ENCODE peak calls at places on chromosomes 11 and 22, in nine cellular contexts. S, B, V, Q, P, M, J, G and I are unnamed samples.

GRCh38 chr11:129375731-129376657 is at the start of gene BARX2:
- DNase-seq in J (no peak), M (peak), B (peak), G (no peak), V (no peak), S (no peak), Q (peak), P (no peak), I (peak)

GRCh38 chr11:46069595-46069994 is 51.7 kb downstream of the PHF21A start:
- DNase-seq in J (no peak), V (no peak), P (no peak), S (no peak), G (no peak), M (no peak), B (no peak), Q (no peak), I (no peak)

GRCh38 chr11:110126936-110127335 is 33.7 kb downstream of the ZC3H12C start:
- DNase-seq in G (no peak), M (no peak), V (no peak), B (no peak), Q (no peak), J (no peak), P (no peak), S (no peak), I (no peak)

GRCh38 chr11:87743002-87743401 is 432.2 kb downstream of the RAB38 start:
- DNase-seq in J (no peak), M (no peak), Q (no peak), V (no peak), P (no peak), G (no peak), B (no peak), S (no peak), I (no peak)

GRCh38 chr11:44979536-44980399 is 29.1 kb upstream of the TP53I11 start:
- DNase-seq in S (peak), B (peak), J (no peak), V (no peak), M (peak), P (no peak), G (no peak), Q (peak), I (no peak)

GRCh38 chr11:125300791-125301218 is 136.3 kb downstream of the PKNOX2 start:
- DNase-seq in M (peak), Q (no peak), B (peak), S (no peak), G (no peak), J (no peak), P (no peak), V (no peak), I (no peak)

GRCh38 chr22:22576989-22577427 is 17.9 kb upstream of the PRAME start:
- DNase-seq in M (no peak), S (no peak), G (no peak), V (no peak), J (no peak), B (no peak), P (no peak), Q (no peak), I (no peak)

GRCh38 chr11:47257518-47258316 is at the start of gene NR1H3:
- DNase-seq in S (peak), B (peak), G (no peak), P (no peak), J (peak), Q (peak), V (peak), M (peak), I (no peak)

GRCh38 chr11:104609297-104609696 is 289.0 kb downstream of the CASP12 start:
- DNase-seq in M (peak), P (peak), G (no peak), V (no peak), Q (peak), S (no peak), B (peak), J (no peak), I (no peak)

GRCh38 chr22:27435839-27436581 is 365.5 kb downstream of the MN1 start:
- DNase-seq in J (no peak), Q (peak), M (no peak), G (no peak), B (peak), V (no peak), P (no peak), S (no peak), I (no peak)

GRCh38 chr11:95688501-95689222 is 100.9 kb downstream of the FAM76B start:
- DNase-seq in Q (no peak), V (no peak), B (peak), G (no peak), J (no peak), M (no peak), S (no peak), P (no peak), I (no peak)

GRCh38 chr11:66545701-66546367 is at the start of gene ZDHHC24:
- DNase-seq in V (peak), J (peak), S (peak), B (peak), P (peak), G (peak), M (peak), Q (peak), I (peak)

GRCh38 chr22:25573822-25574221 is 9.3 kb downstream of the GRK3 start:
- DNase-seq in V (no peak), G (no peak), M (no peak), S (no peak), Q (no peak), P (no peak), B (no peak), J (no peak), I (no peak)

GRCh38 chr11:99368579-99368978 is 347.8 kb downstream of the CNTN5 start:
- DNase-seq in P (no peak), B (peak), V (no peak), G (no peak), J (no peak), S (no peak), Q (no peak), M (no peak), I (no peak)

GRCh38 chr11:126419801-126420729 is 64.6 kb downstream of the ST3GAL4 start:
- DNase-seq in S (no peak), G (peak), B (peak), J (no peak), P (peak), M (no peak), V (peak), Q (no peak), I (no peak)

GRCh38 chr11:28228196-28228595 is 120.0 kb downstream of the METTL15 start:
- DNase-seq in G (no peak), S (no peak), B (peak), J (no peak), V (no peak), Q (no peak), P (no peak), M (no peak), I (no peak)

GRCh38 chr22:35326854-35327562 is 27.3 kb downstream of the TOM1 start:
- DNase-seq in Q (no peak), B (no peak), V (no peak), G (no peak), S (peak), M (no peak), J (no peak), P (no peak), I (no peak)

GRCh38 chr22:35327690-35328471 is 28.2 kb downstream of the TOM1 start:
- DNase-seq in B (no peak), S (peak), M (no peak), P (no peak), G (no peak), V (no peak), J (no peak), Q (no peak), I (no peak)

GRCh38 chr22:35330258-35330861 is 30.7 kb downstream of the TOM1 start:
- DNase-seq in Q (peak), G (no peak), S (peak), M (peak), V (no peak), J (peak), B (peak), P (no peak), I (no peak)

GRCh38 chr22:35329114-35329847 is 29.6 kb downstream of the TOM1 start:
- DNase-seq in B (no peak), V (no peak), Q (no peak), G (no peak), M (no peak), J (no peak), S (no peak), P (no peak), I (no peak)

GRCh38 chr22:35328472-35328885 is 28.8 kb downstream of the TOM1 start:
- DNase-seq in P (no peak), J (no peak), B (peak), M (no peak), G (no peak), Q (no peak), S (peak), V (no peak), I (no peak)
- TF ChIP-seq POLR2A in P (no peak), J (no peak), B (no peak), M (no peak), G (no peak), Q (no peak), S (no peak), V (no peak), I (no peak)

GRCh38 chr11:565921-566509 is 5.2 kb downstream of the RASSF7 start:
- DNase-seq in S (peak), P (no peak), V (no peak), G (no peak), J (no peak), Q (no peak), M (no peak), B (no peak), I (no peak)
- TF ChIP-seq POLR2AphosphoS5 in S (no peak), P (no peak), V (no peak), G (no peak), J (no peak), Q (no peak), M (no peak), B (no peak), I (no peak)

GRCh38 chr11:124072147-124072546 is 31.0 kb upstream of the OR10G7 start:
- DNase-seq in V (no peak), Q (no peak), B (no peak), G (no peak), J (no peak), M (no peak), P (no peak), S (no peak), I (no peak)

GRCh38 chr11:124070906-124071621 is 29.9 kb upstream of the OR10G7 start:
- DNase-seq in P (peak), G (peak), B (peak), V (peak), S (peak), M (no peak), Q (peak), J (no peak), I (no peak)

GRCh38 chr11:124071622-124071948 is 30.5 kb upstream of the OR10G7 start:
- DNase-seq in V (no peak), Q (no peak), M (no peak), S (no peak), P (no peak), J (no peak), G (no peak), B (no peak), I (no peak)

GRCh38 chr11:124068711-124069110 is 27.6 kb upstream of the OR10G7 start:
- DNase-seq in J (no peak), M (no peak), B (no peak), G (no peak), S (no peak), P (no peak), Q (no peak), V (no peak), I (no peak)

GRCh38 chr11:124069429-124070401 is 28.6 kb upstream of the OR10G7 start:
- DNase-seq in S (peak), G (peak), Q (peak), M (no peak), B (peak), P (no peak), J (no peak), V (peak), I (no peak)
- TF ChIP-seq POLR2A in S (no peak), G (no peak), Q (no peak), M (no peak), B (no peak), P (no peak), J (no peak), V (no peak), I (no peak)

GRCh38 chr22:21076907-21077625 is 31.3 kb downstream of the LRRC74B start:
- DNase-seq in Q (no peak), B (no peak), G (no peak), M (no peak), V (peak), S (no peak), J (no peak), P (no peak), I (no peak)
- TF ChIP-seq POLR2AphosphoS5 in Q (no peak), B (no peak), G (no peak), M (no peak), V (no peak), S (no peak), J (no peak), P (no peak), I (no peak)

GRCh38 chr11:73406619-73407018 is 30.4 kb downstream of the RELT start:
- DNase-seq in V (no peak), Q (no peak), G (no peak), B (no peak), M (no peak), P (no peak), J (no peak), S (no peak), I (no peak)
- TF ChIP-seq POLR2A in V (no peak), Q (no peak), G (no peak), B (no peak), M (no peak), P (no peak), J (no peak), S (no peak), I (no peak)

GRCh38 chr11:69382131-69383128 is 88.5 kb downstream of the MYEOV start:
- DNase-seq in M (no peak), B (no peak), S (peak), Q (peak), G (peak), V (peak), P (no peak), J (peak), I (peak)
- TF ChIP-seq POLR2AphosphoS5 in M (no peak), B (no peak), S (peak), Q (no peak), G (peak), V (peak), P (no peak), J (no peak), I (no peak)

GRCh38 chr11:65014146-65014960 is at the start of gene ARL2:
- DNase-seq in M (peak), V (peak), G (no peak), Q (no peak), B (no peak), P (peak), J (peak), S (peak), I (peak)
- TF ChIP-seq POLR2A in M (no peak), V (peak), G (peak), Q (peak), B (peak), P (peak), J (no peak), S (peak), I (peak)

DNA sequence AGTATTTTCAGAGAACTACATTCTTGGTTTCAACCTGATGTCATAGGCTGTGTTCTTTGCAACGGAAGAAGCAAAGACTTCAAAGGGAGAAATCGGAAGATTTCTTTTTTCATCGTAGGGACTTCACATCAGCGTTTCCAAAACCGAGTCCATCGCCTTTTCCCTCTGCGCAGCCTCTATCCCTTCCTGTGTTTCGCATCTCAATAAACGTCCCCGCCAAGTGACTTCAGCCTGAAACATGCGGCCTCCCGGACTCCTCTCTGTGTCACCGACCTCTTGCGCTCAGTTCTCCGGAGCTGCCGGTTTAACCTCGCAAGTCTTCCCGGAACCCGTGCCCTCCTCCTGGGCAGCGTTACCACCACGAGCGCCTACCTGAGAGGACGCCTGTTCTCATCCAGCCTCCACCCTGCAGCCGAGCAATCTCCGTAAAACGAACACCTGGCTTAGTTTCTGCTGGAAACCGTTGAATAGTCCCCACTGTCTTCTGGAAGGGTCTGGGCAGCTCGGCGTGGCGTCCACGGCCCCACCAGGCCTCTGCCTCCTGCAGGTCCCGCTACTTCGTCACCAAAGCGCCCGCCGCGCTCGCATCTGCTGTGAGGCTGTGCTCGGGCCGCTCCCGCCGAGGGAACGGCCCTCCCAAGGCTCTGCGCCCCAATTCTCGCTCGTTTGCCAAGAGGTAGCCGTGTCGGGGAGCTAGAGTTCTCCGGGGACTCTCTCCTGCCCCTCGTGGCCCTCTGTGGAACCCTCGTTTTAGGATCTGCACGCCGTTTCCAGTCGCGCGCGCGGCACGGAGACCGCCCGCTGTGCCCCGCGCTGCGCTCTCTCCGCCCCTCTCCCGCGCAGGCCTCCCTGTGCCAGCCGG is at the start of gene GLB1L3:
- DNase-seq in V (peak), J (no peak), P (peak), G (no peak), M (peak), B (no peak), Q (peak), S (peak), I (peak)
- TF ChIP-seq POLR2AphosphoS5 in V (no peak), J (no peak), P (no peak), G (no peak), M (peak), B (no peak), Q (no peak), S (no peak), I (no peak)

GRCh38 chr11:75264971-75265370 is 24.4 kb downstream of the TPBGL start:
- DNase-seq in S (peak), B (no peak), V (no peak), G (no peak), J (no peak), P (no peak), Q (peak), M (no peak), I (no peak)
- TF ChIP-seq POLR2A in S (no peak), B (no peak), V (no peak), G (no peak), J (no peak), P (no peak), Q (no peak), M (no peak), I (no peak)